ENCODE peak calls at places on chromosome 19, in eight cellular contexts. O is psoas muscle; H is IMR-90; N is OCI-LY7; G is sigmoid colon; L is endothelial cell of umbilical vein; M is CD8-positive, alpha-beta T cell; J is A549. F is an unnamed sample.

GRCh38 chr19:29117926-29118325 is 95.0 kb downstream of the UQCRFS1 start:
- DNase-seq in O (no peak), H (no peak), N (no peak), G (no peak), L (no peak), M (no peak), J (no peak), F (no peak)

GRCh38 chr19:30419581-30420180 is 47.5 kb downstream of the ZNF536 start:
- DNase-seq in O (no peak), H (no peak), N (no peak), G (no peak), L (no peak), M (no peak), J (no peak), F (no peak)

GRCh38 chr19:19259741-19260140 is 13.4 kb downstream of the TM6SF2 start:
- DNase-seq in O (no peak), H (peak; percentile 11), N (peak; percentile 57), G (no peak), L (peak; percentile 18), M (no peak), J (peak; percentile 71), F (no peak)

GRCh38 chr19:6519289-6519688 is 11.5 kb upstream of the TNFSF9 start:
- DNase-seq in O (no peak), H (peak; percentile 61), N (no peak), G (no peak), L (peak; percentile 44), M (no peak), J (peak; percentile 67), F (no peak)

GRCh38 chr19:30226464-30227070 is 145.6 kb upstream of the ZNF536 start:
- DNase-seq in O (no peak), H (no peak), N (no peak), G (no peak), L (no peak), M (no peak), J (no peak), F (no peak)

GRCh38 chr19:5036733-5037681 is 68.1 kb downstream of the KDM4B start:
- DNase-seq in O (peak; percentile 60), H (peak; percentile 72), N (no peak), G (peak; percentile 84), L (peak; percentile 74), M (no peak), J (no peak), F (no peak)

GRCh38 chr19:1211494-1212234 is 6.1 kb downstream of the STK11 start:
- DNase-seq in O (peak; percentile 49), H (no peak), N (no peak), G (no peak), L (no peak), M (no peak), J (peak; percentile 47), F (no peak)

GRCh38 chr19:5880604-5881078 is 10.3 kb upstream of the FUT5 start:
- DNase-seq in O (peak; percentile 57), H (peak; percentile 74), N (no peak), G (peak; percentile 97), L (no peak), M (no peak), J (peak; percentile 63), F (no peak)

GRCh38 chr19:50380137-50380536 is 3.9 kb downstream of the NR1H2 start:
- DNase-seq in O (no peak), H (peak; percentile 27), N (no peak), G (no peak), L (no peak), M (no peak), J (no peak), F (no peak)

GRCh38 chr19:1592023-1592754 is 476 bp downstream of the MBD3 start:
- DNase-seq in O (peak; percentile 91), H (peak; percentile 87), N (peak; percentile 94), G (peak; percentile 93), L (peak; percentile 85), M (peak; percentile 68), J (peak; percentile 90), F (peak; percentile 19)

GRCh38 chr19:52735734-52736133 is 890 bp upstream of the ZNF611 start:
- DNase-seq in O (peak; percentile 77), H (no peak), N (no peak), G (peak; percentile 85), L (peak; percentile 72), M (no peak), J (no peak), F (no peak)

DNA sequence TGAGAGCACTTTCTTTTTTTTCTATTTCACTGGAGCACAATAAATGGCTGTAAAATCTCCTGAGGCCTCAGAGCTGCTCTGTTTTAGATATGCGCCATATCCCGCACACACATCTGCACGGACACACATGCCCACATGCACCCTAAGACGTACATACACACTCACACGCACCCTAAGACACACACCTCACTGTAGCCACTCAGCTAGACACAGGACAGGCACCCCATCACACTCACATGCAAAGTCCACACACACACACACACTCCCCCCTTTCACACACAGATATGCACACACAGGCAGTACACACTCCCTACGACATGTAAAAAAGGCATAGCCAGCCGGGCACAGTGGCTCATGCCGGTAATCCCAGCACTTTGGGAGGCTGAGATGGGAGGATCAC is 8.8 kb downstream of the ELOF1 start:
- DNase-seq in O (no peak), H (no peak), N (no peak), G (no peak), L (no peak), M (no peak), J (no peak), F (no peak)
- H3K4me1 ChIP-seq in O (no peaks in the 10 kb centered on the region), H (no peaks in the 10 kb centered on the region), N (peaks cover 31% of the 10 kb centered on the region), G (no peaks in the 10 kb centered on the region), L (no peaks in the 10 kb centered on the region), M (no peaks in the 10 kb centered on the region), J (no peaks in the 10 kb centered on the region), F (no peaks in the 10 kb centered on the region)

GRCh38 chr19:39826311-39826945 is 7.5 kb downstream of the DYRK1B start:
- DNase-seq in O (no peak), H (no peak), N (no peak), G (no peak), L (no peak), M (no peak), J (no peak), F (no peak)

GRCh38 chr19:39825531-39826076 is 8.4 kb downstream of the DYRK1B start:
- DNase-seq in O (no peak), H (no peak), N (no peak), G (no peak), L (no peak), M (no peak), J (no peak), F (no peak)

GRCh38 chr19:39823693-39824092 is 10.3 kb downstream of the DYRK1B start:
- DNase-seq in O (no peak), H (no peak), N (no peak), G (no peak), L (no peak), M (no peak), J (no peak), F (no peak)

GRCh38 chr19:39824143-39825092 is 9.5 kb downstream of the DYRK1B start:
- DNase-seq in O (peak; percentile 85), H (peak; percentile 91), N (peak; percentile 33), G (peak; percentile 96), L (peak; percentile 94), M (peak; percentile 76), J (no peak), F (peak; percentile 85)

GRCh38 chr19:39825093-39825463 is 8.9 kb downstream of the DYRK1B start:
- DNase-seq in O (no peak), H (no peak), N (no peak), G (no peak), L (no peak), M (no peak), J (no peak), F (no peak)
- H3K27ac ChIP-seq in O (peak overlapping the region; percentile 91), H (no peak overlapping the region), N (no peak overlapping the region), G (peak overlapping the region; percentile 84), L (no peak overlapping the region), M (no peak overlapping the region), J (no peak overlapping the region), F (peak overlapping the region; percentile 67)

GRCh38 chr19:16970821-16971220 is 55.8 kb downstream of the CPAMD8 start:
- DNase-seq in O (no peak), H (no peak), N (no peak), G (no peak), L (no peak), M (no peak), J (no peak), F (no peak)

DNA sequence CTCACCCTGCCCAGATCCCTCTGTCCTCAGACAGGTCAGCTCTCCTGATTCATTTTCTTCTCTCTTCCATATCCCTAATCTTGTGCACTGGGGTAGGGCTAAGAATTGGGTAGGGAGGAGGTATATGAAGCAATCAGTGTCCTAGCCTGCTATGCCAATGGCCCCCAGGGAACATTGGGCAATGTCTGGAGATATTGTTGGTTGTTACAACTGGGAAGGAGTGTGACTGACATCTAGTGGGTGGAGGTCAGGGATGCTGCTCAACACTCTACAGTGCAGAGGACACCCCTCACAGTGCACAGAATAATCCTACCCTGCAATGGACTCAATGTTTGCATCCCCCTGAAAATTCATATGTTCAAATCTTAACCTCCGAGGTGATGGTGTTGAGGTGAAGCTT is 57.5 kb downstream of the CPAMD8 start:
- DNase-seq in O (no peak), H (no peak), N (peak; percentile 57), G (no peak), L (no peak), M (no peak), J (peak; percentile 23), F (no peak)
- TF ChIP-seq CTCF in O (no peak), H (no peak), N (peak; percentile 77), G (no peak), L (no peak), M (no peak), J (no peak), F (no peak)

GRCh38 chr19:13981988-13982501 is 24.1 kb downstream of the RFX1 start:
- DNase-seq in O (no peak), H (no peak), N (no peak), G (no peak), L (no peak), M (no peak), J (no peak), F (no peak)
- H3K4me1 ChIP-seq in O (peaks cover 29% of the 10 kb centered on the region), H (peaks cover 8% of the 10 kb centered on the region), N (peaks cover 76% of the 10 kb centered on the region), G (no peaks in the 10 kb centered on the region), L (peaks cover 23% of the 10 kb centered on the region), M (peaks cover 76% of the 10 kb centered on the region), J (no peaks in the 10 kb centered on the region), F (peaks cover 30% of the 10 kb centered on the region)

DNA sequence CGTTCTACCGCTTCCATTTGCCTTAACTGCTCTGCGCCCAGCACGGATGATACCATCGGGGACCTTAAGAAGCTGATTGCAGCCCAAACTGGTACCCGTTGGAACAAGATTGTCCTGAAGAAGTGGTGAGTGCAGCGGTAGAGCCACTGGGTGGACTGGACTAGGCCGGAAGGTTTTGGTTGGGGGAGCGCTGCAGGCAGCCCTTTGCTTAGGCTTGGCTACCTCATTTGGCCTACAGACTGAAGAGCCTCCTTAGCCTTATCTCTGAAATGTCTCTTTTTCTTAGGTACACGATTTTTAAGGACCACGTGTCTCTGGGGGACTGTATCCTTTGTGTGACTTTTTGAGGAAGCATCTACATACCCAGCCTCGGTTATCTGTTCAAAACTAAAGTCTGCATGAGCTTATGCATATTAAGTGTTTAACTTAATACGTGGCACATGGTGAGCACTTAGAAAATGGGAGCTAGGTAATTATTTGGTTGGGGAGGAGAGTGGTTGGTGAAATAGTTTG is 889 bp downstream of the UBL5 start:
- DNase-seq in O (no peak), H (no peak), N (peak; percentile 27), G (no peak), L (no peak), M (no peak), J (no peak), F (no peak)
- H3K27ac ChIP-seq in O (no peak overlapping the region), H (peak overlapping the region; percentile 88), N (peak overlapping the region; percentile 61), G (peak overlapping the region; percentile 89), L (peak overlapping the region; percentile 48), M (peak overlapping the region; percentile 65), J (peak overlapping the region; percentile 86), F (no peak overlapping the region)

DNA sequence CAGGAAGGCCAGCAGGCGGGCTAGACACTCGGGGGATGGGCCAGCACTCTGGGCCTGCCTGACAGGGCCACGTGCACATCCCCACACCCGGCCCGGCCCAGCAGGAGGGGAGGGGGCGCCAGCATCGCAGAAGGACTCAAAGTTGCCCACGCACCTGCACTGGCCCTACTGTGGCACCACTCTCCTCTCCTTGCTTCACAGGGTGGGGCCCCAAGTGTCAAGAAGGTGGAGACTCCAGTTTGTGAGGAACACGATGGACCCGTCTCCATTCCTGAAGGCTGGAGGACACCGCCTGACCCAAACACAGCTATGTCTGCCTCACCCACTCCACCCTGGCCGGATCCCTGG is 4.5 kb upstream of the A1BG start:
- DNase-seq in O (no peak), H (no peak), N (no peak), G (no peak), L (no peak), M (no peak), J (no peak), F (no peak)
- TF ChIP-seq CTCF in O (no peak), H (no peak), N (no peak), G (no peak), L (no peak), M (no peak), J (no peak), F (no peak)